ENCODE peak calls at places on chromosome 7, in four cellular contexts. M is hepatocyte, N is heart left ventricle, V is mucosa of descending colon. L is an unnamed sample.
A peak's percentile ranks its signal among the peaks of the same experiment; 100 is the strongest.

GRCh38 chr7:135877799-135878198 is 99.4 kb downstream of the MTPN start:
- DNase-seq in M (peak; percentile 76), N (no peak), V (no peak), L (no peak)

GRCh38 chr7:5598769-5599371 is 175.2 kb upstream of the TNRC18 start:
- DNase-seq in M (peak; percentile 85), N (no peak), V (no peak), L (no peak)

GRCh38 chr7:99224263-99224947 is 16.5 kb upstream of the KPNA7 start:
- DNase-seq in M (peak; percentile 59), N (no peak), V (no peak), L (peak; percentile 71)

GRCh38 chr7:126157391-126157790 is 1095.3 kb downstream of the GRM8 start:
- DNase-seq in M (no peak), N (no peak), V (no peak), L (no peak)

GRCh38 chr7:105020926-105021325 is 6.9 kb downstream of the KMT2E start:
- DNase-seq in M (no peak), N (no peak), V (no peak), L (no peak)

GRCh38 chr7:30674876-30675275 is 7.4 kb downstream of the CRHR2 start:
- DNase-seq in M (no peak), N (no peak), V (no peak), L (no peak)

GRCh38 chr7:44257618-44258422 is 57.0 kb downstream of the YKT6 start:
- DNase-seq in M (peak; percentile 88), N (peak; percentile 87), V (peak; percentile 76), L (peak; percentile 77)

GRCh38 chr7:121352323-121352722 is 23.5 kb downstream of the WNT16 start:
- DNase-seq in M (no peak), N (no peak), V (no peak), L (no peak)

GRCh38 chr7:14834456-14834855 is 68.1 kb downstream of the DGKB start:
- DNase-seq in M (no peak), N (no peak), V (no peak), L (no peak)

GRCh38 chr7:84113906-84114875 is 80.4 kb downstream of the SEMA3A start:
- DNase-seq in M (no peak), N (no peak), V (no peak), L (no peak)

GRCh38 chr7:23357190-23358093 is 58.3 kb downstream of the MALSU1 start:
- DNase-seq in M (peak; percentile 53), N (no peak), V (no peak), L (no peak)

GRCh38 chr7:98293265-98293664 is 11.8 kb downstream of the BRI3 start:
- DNase-seq in M (no peak), N (no peak), V (no peak), L (no peak)

GRCh38 chr7:25073451-25073850 is 51.6 kb downstream of the CYCS start:
- DNase-seq in M (peak; percentile 33), N (no peak), V (no peak), L (no peak)

GRCh38 chr7:25665903-25666670 is 437.8 kb upstream of the NPVF start:
- DNase-seq in M (no peak), N (no peak), V (no peak), L (no peak)

GRCh38 chr7:89813096-89813495 is 341.2 kb upstream of the STEAP1 start:
- DNase-seq in M (no peak), N (no peak), V (no peak), L (no peak)

GRCh38 chr7:107162466-107162865 is 6.3 kb upstream of the HBP1 start:
- DNase-seq in M (no peak), N (no peak), V (no peak), L (no peak)

GRCh38 chr7:47557317-47557985 is 24.5 kb downstream of the TNS3 start:
- DNase-seq in M (no peak), N (no peak), V (no peak), L (no peak)

GRCh38 chr7:29564455-29565185 is 985 bp downstream of the PRR15 start:
- DNase-seq in M (peak; percentile 74), N (peak; percentile 79), V (peak; percentile 82), L (no peak)

GRCh38 chr7:84705701-84706100 is 481.2 kb downstream of the SEMA3D start:
- DNase-seq in M (no peak), N (no peak), V (no peak), L (no peak)

GRCh38 chr7:99046722-99047121 is 97.2 kb downstream of the SMURF1 start:
- DNase-seq in M (no peak), N (no peak), V (no peak), L (no peak)

GRCh38 chr7:88104732-88105131 is 115.1 kb downstream of the SRI start:
- DNase-seq in M (no peak), N (no peak), V (no peak), L (no peak)

GRCh38 chr7:91416485-91416884 is 152.3 kb downstream of the FZD1 start:
- DNase-seq in M (no peak), N (no peak), V (no peak), L (no peak)

GRCh38 chr7:137942459-137943115 is 59.3 kb downstream of the CREB3L2 start:
- DNase-seq in M (no peak), N (no peak), V (no peak), L (no peak)

GRCh38 chr7:45890902-45891461 is 2.7 kb downstream of the IGFBP1 start:
- DNase-seq in M (peak; percentile 57), N (no peak), V (no peak), L (no peak)

GRCh38 chr7:120989571-120990220 is 1.2 kb downstream of the CPED1 start:
- DNase-seq in M (no peak), N (peak; percentile 53), V (no peak), L (no peak)

GRCh38 chr7:30938435-30939316 is 25.1 kb upstream of the GHRHR start:
- DNase-seq in M (peak; percentile 89), N (peak; percentile 92), V (peak; percentile 89), L (no peak)

GRCh38 chr7:158112571-158113320 is 474.9 kb downstream of the PTPRN2 start:
- DNase-seq in M (no peak), N (no peak), V (no peak), L (no peak)
- H3K9me3 ChIP-seq in M (peaks cover 7% of the 10 kb centered on the region), N (peaks cover 28% of the 10 kb centered on the region), V (peaks cover 14% of the 10 kb centered on the region), L (peaks cover 4% of the 10 kb centered on the region)

GRCh38 chr7:134546903-134547737 is 1.8 kb upstream of the AKR1B15 start:
- DNase-seq in M (peak; percentile 22), N (peak; percentile 81), V (peak; percentile 66), L (no peak)
- TF ChIP-seq CTCF in M (peak; percentile 69), N (peak; percentile 76), V (peak; percentile 42), L (peak; percentile 73)

GRCh38 chr7:101857358-101857794 is 40.0 kb downstream of the CUX1 start:
- DNase-seq in M (no peak), N (no peak), V (no peak), L (no peak)

GRCh38 chr7:101858437-101859385 is 41.3 kb downstream of the CUX1 start:
- DNase-seq in M (peak; percentile 38), N (no peak), V (no peak), L (no peak)

GRCh38 chr7:101854084-101854865 is 36.8 kb downstream of the CUX1 start:
- DNase-seq in M (no peak), N (no peak), V (no peak), L (no peak)

GRCh38 chr7:101859411-101860106 is 42.1 kb downstream of the CUX1 start:
- DNase-seq in M (no peak), N (no peak), V (no peak), L (no peak)

DNA sequence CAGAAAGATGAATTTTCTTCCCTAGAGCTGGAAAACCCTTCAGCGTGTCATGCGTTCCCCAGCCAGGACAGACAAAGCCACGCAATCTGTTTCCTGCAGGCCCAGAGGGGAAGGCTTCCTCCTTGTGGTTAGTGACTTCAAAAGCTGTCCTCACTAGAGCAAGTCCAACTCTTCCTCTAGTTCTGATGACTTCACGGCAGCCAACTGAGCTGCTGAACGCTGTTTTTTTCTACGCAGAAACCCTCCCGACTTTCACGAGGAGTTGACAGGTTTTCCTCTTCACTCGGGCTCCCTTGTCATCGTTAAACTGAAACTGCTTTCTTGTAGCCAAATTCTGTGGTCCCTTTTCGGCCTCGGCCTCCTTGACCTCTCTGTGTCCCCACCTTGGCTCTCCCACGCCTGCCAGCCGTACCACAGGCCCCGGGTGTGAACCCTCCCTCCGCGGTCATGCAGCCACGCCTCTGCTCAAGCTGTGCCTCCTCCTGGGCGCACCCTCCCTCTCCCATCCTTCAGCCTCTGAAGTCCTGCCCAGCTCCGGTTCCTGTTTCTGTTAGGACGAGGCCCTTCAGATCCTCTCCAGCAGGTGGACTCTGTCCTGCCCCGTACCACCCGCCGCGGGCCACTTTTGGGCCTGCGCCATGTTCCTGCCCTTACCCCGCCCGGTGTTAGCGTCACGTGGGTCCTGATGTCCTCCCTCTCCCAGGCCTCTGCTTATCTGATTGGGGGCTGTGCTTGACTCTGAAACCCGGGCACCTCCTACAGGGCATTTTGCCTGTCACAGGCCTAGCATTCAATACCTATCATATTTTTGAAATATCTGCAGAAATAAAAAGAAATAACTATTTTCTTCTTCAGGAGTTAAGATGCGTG is 39.3 kb downstream of the CUX1 start:
- DNase-seq in M (peak; percentile 49), N (peak; percentile 93), V (peak; percentile 96), L (peak; percentile 60)
- H3K4me3 ChIP-seq in M (no peak overlapping the region), N (peak overlapping the region; percentile 56), V (no peak overlapping the region), L (peak overlapping the region; percentile 71)

GRCh38 chr7:77813180-77813579 is 14.6 kb downstream of the PHTF2 start:
- DNase-seq in M (no peak), N (no peak), V (no peak), L (no peak)
- H3K9me3 ChIP-seq in M (peaks cover 4% of the 10 kb centered on the region), N (peaks cover 4% of the 10 kb centered on the region), V (peaks cover 3% of the 10 kb centered on the region), L (no peaks in the 10 kb centered on the region)

L was measured in thoracic aorta.